ENCODE peak calls at places on chromosomes 1 and 21, in five cellular contexts. One of them, this sample, is unnamed.

GRCh38 chr1:31787261-31787660 is 23.1 kb upstream of the ADGRB2 start:
- DNase-seq in RWPE2: peak; percentile 26
- DNase-seq in suprapubic skin: peak; percentile 59
- DNase-seq in heart left ventricle: no peak
- DNase-seq in left lung: no peak
- DNase-seq in this sample: no peak

GRCh38 chr1:68623700-68624099 is 126.8 kb upstream of the DEPDC1 start:
- DNase-seq in suprapubic skin: no peak
- DNase-seq in heart left ventricle: no peak
- DNase-seq in left lung: no peak
- DNase-seq in RWPE2: no peak
- DNase-seq in this sample: no peak

GRCh38 chr1:14297356-14297755 is 301.1 kb upstream of the KAZN start:
- DNase-seq in suprapubic skin: no peak
- DNase-seq in left lung: no peak
- DNase-seq in heart left ventricle: no peak
- DNase-seq in RWPE2: no peak
- DNase-seq in this sample: no peak

GRCh38 chr21:33380483-33380998 is 22.7 kb upstream of the IFNGR2 start:
- DNase-seq in suprapubic skin: peak; percentile 96
- DNase-seq in left lung: peak; percentile 96
- DNase-seq in heart left ventricle: peak; percentile 92
- DNase-seq in RWPE2: peak; percentile 97
- DNase-seq in this sample: no peak

GRCh38 chr1:190436615-190437014 is 41.0 kb downstream of the BRINP3 start:
- DNase-seq in heart left ventricle: no peak
- DNase-seq in RWPE2: no peak
- DNase-seq in left lung: no peak
- DNase-seq in suprapubic skin: no peak
- DNase-seq in this sample: no peak

GRCh38 chr1:203089001-203089650 is 3.3 kb upstream of the MYOG start:
- DNase-seq in RWPE2: no peak
- DNase-seq in heart left ventricle: no peak
- DNase-seq in suprapubic skin: no peak
- DNase-seq in left lung: no peak
- DNase-seq in this sample: no peak

GRCh38 chr1:31585736-31586365 is 9.5 kb downstream of the TINAGL1 start:
- DNase-seq in left lung: no peak
- DNase-seq in RWPE2: no peak
- DNase-seq in heart left ventricle: no peak
- DNase-seq in suprapubic skin: no peak
- DNase-seq in this sample: no peak

GRCh38 chr1:207058878-207059867 is 6.1 kb downstream of the PFKFB2 start:
- DNase-seq in left lung: no peak
- DNase-seq in RWPE2: no peak
- DNase-seq in suprapubic skin: no peak
- DNase-seq in heart left ventricle: no peak
- DNase-seq in this sample: no peak

GRCh38 chr1:198939946-198940345 is 301.1 kb downstream of the PTPRC start:
- DNase-seq in heart left ventricle: no peak
- DNase-seq in left lung: no peak
- DNase-seq in RWPE2: no peak
- DNase-seq in suprapubic skin: no peak
- DNase-seq in this sample: no peak

GRCh38 chr1:174060090-174060489 is 37.9 kb upstream of the RC3H1 start:
- DNase-seq in suprapubic skin: no peak
- DNase-seq in RWPE2: no peak
- DNase-seq in left lung: no peak
- DNase-seq in heart left ventricle: no peak
- DNase-seq in this sample: no peak

GRCh38 chr1:198465201-198466144 is 75.0 kb downstream of the ATP6V1G3 start:
- DNase-seq in left lung: no peak
- DNase-seq in suprapubic skin: no peak
- DNase-seq in RWPE2: no peak
- DNase-seq in heart left ventricle: no peak
- DNase-seq in this sample: no peak

GRCh38 chr1:62716397-62716796 is 28.2 kb upstream of the DOCK7 start:
- DNase-seq in RWPE2: no peak
- DNase-seq in suprapubic skin: no peak
- DNase-seq in left lung: no peak
- DNase-seq in heart left ventricle: no peak
- DNase-seq in this sample: no peak

GRCh38 chr1:111202707-111203623 is 2.5 kb upstream of the DENND2D start:
- DNase-seq in heart left ventricle: no peak
- DNase-seq in left lung: no peak
- DNase-seq in RWPE2: no peak
- DNase-seq in suprapubic skin: no peak
- DNase-seq in this sample: no peak

GRCh38 chr21:41823166-41823565 is 56.0 kb downstream of the PRDM15 start:
- DNase-seq in heart left ventricle: peak; percentile 45
- DNase-seq in suprapubic skin: peak; percentile 42
- DNase-seq in RWPE2: peak; percentile 59
- DNase-seq in left lung: peak; percentile 76
- DNase-seq in this sample: no peak

GRCh38 chr1:91507330-91507729 is 6.7 kb downstream of the CDC7 start:
- DNase-seq in heart left ventricle: no peak
- DNase-seq in suprapubic skin: no peak
- DNase-seq in left lung: no peak
- DNase-seq in RWPE2: no peak
- DNase-seq in this sample: no peak

GRCh38 chr1:191320062-191320461 is 838.2 kb upstream of the RGS18 start:
- DNase-seq in RWPE2: no peak
- DNase-seq in heart left ventricle: no peak
- DNase-seq in left lung: no peak
- DNase-seq in suprapubic skin: no peak
- DNase-seq in this sample: no peak

GRCh38 chr1:109379422-109379821 is 18.3 kb downstream of the SORT1 start:
- DNase-seq in suprapubic skin: no peak
- DNase-seq in heart left ventricle: no peak
- DNase-seq in left lung: no peak
- DNase-seq in RWPE2: no peak
- DNase-seq in this sample: no peak

GRCh38 chr1:167711797-167712196 is 10.0 kb upstream of the MPZL1 start:
- DNase-seq in suprapubic skin: no peak
- DNase-seq in RWPE2: no peak
- DNase-seq in heart left ventricle: no peak
- DNase-seq in left lung: no peak
- DNase-seq in this sample: no peak

GRCh38 chr1:28840928-28841544 is 29.1 kb downstream of the OPRD1 start:
- DNase-seq in RWPE2: no peak
- DNase-seq in left lung: no peak
- DNase-seq in suprapubic skin: no peak
- DNase-seq in heart left ventricle: no peak
- DNase-seq in this sample: no peak

GRCh38 chr1:103546496-103546895 is 21.0 kb downstream of the RNPC3 start:
- DNase-seq in left lung: no peak
- DNase-seq in heart left ventricle: no peak
- DNase-seq in suprapubic skin: no peak
- DNase-seq in RWPE2: no peak
- DNase-seq in this sample: no peak

GRCh38 chr1:116178837-116179236 is 67.6 kb downstream of the MAB21L3 start:
- DNase-seq in suprapubic skin: no peak
- DNase-seq in RWPE2: no peak
- DNase-seq in heart left ventricle: no peak
- DNase-seq in left lung: no peak
- DNase-seq in this sample: no peak

GRCh38 chr1:189616893-189617292 is 860.8 kb downstream of the BRINP3 start:
- DNase-seq in left lung: no peak
- DNase-seq in heart left ventricle: no peak
- DNase-seq in RWPE2: peak; percentile 42
- DNase-seq in suprapubic skin: no peak
- DNase-seq in this sample: no peak

GRCh38 chr1:910311-910880 is 13.3 kb upstream of the SAMD11 start:
- DNase-seq in suprapubic skin: peak; percentile 64
- DNase-seq in left lung: peak; percentile 69
- DNase-seq in RWPE2: peak; percentile 67
- DNase-seq in heart left ventricle: peak; percentile 60
- DNase-seq in this sample: no peak

GRCh38 chr1:89589515-89589914 is 43.4 kb upstream of the LRRC8C start:
- DNase-seq in suprapubic skin: no peak
- DNase-seq in heart left ventricle: no peak
- DNase-seq in RWPE2: no peak
- DNase-seq in left lung: no peak
- DNase-seq in this sample: no peak

GRCh38 chr1:47023268-47024137 is at the start of gene CYP4X1:
- DNase-seq in heart left ventricle: peak; percentile 74
- DNase-seq in RWPE2: no peak
- DNase-seq in left lung: peak; percentile 70
- DNase-seq in suprapubic skin: no peak
- DNase-seq in this sample: peak; percentile 62

GRCh38 chr1:226711976-226712778 is 26.9 kb downstream of the ITPKB start:
- DNase-seq in heart left ventricle: no peak
- DNase-seq in RWPE2: no peak
- DNase-seq in suprapubic skin: no peak
- DNase-seq in left lung: no peak
- DNase-seq in this sample: no peak

GRCh38 chr1:109671067-109671466 is 3.2 kb downstream of the GSTM2 start:
- DNase-seq in heart left ventricle: no peak
- DNase-seq in left lung: no peak
- DNase-seq in suprapubic skin: no peak
- DNase-seq in RWPE2: no peak
- DNase-seq in this sample: no peak

GRCh38 chr1:220691039-220691684 is 999 bp downstream of the C1orf115 start:
- DNase-seq in left lung: no peak
- DNase-seq in heart left ventricle: no peak
- DNase-seq in suprapubic skin: no peak
- DNase-seq in RWPE2: no peak
- DNase-seq in this sample: no peak

GRCh38 chr1:220692436-220693228 is 2.5 kb downstream of the C1orf115 start:
- DNase-seq in left lung: no peak
- DNase-seq in RWPE2: no peak
- DNase-seq in heart left ventricle: no peak
- DNase-seq in suprapubic skin: no peak
- DNase-seq in this sample: no peak

GRCh38 chr1:220687809-220688208 is 2.4 kb upstream of the C1orf115 start:
- DNase-seq in heart left ventricle: no peak
- DNase-seq in left lung: no peak
- DNase-seq in suprapubic skin: no peak
- DNase-seq in RWPE2: no peak
- DNase-seq in this sample: no peak

GRCh38 chr1:220689696-220690095 is 467 bp upstream of the C1orf115 start:
- DNase-seq in suprapubic skin: no peak
- DNase-seq in heart left ventricle: no peak
- DNase-seq in RWPE2: no peak
- DNase-seq in left lung: no peak
- DNase-seq in this sample: no peak

GRCh38 chr1:220690140-220691038 is at the start of gene C1orf115:
- DNase-seq in RWPE2: no peak
- DNase-seq in left lung: peak; percentile 93
- DNase-seq in heart left ventricle: peak; percentile 89
- DNase-seq in suprapubic skin: peak; percentile 72
- DNase-seq in this sample: peak; percentile 90
- TF ChIP-seq CTCF in RWPE2: peak; percentile 82
- TF ChIP-seq CTCF in left lung: peak; percentile 97
- TF ChIP-seq CTCF in heart left ventricle: peak; percentile 99
- TF ChIP-seq CTCF in suprapubic skin: peak; percentile 97
- TF ChIP-seq CTCF in this sample: peak; percentile 99

DNA sequence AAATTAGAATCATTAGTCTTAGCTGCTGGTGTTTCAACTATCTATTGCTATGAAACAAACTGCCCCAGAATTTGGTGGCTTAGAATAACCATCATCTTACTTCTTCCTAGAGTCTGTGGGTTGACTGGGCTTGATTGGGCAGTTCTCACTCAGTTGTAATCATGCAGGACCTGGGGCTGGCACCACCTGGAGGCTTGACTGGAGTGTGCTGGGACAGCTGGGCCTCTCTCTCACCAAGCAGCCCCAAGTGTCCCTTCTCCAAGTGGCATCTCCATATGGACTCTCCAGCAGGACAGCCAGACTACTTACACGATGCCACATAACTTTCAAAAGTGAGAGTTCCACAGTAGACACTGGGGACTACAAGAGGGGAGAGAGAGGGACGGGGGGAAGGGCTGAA is 140.3 kb upstream of the ATP1B1 start:
- DNase-seq in heart left ventricle: no peak
- DNase-seq in RWPE2: no peak
- DNase-seq in suprapubic skin: no peak
- DNase-seq in left lung: no peak
- DNase-seq in this sample: no peak
- TF ChIP-seq CTCF in heart left ventricle: no peak
- TF ChIP-seq CTCF in RWPE2: no peak
- TF ChIP-seq CTCF in suprapubic skin: no peak
- TF ChIP-seq CTCF in left lung: no peak
- TF ChIP-seq CTCF in this sample: no peak

DNA sequence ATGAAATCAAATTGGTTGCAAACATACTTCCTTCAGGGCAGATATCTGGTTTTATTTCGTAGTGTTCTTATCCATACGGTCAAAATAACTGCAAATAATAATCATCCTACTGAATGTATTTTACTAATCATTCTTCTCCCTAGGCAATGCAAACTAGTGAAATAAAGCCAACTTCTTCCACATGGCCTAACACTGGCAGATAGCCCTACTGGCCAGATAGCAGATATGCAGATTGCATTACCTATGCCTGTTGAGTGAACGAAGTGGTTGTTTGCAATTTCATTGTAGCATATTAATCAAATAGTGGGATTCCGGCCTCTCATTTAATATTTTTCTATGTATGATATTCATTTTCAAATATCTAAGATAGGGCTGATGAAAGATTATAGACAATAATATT is 116.2 kb downstream of the CENPF start:
- DNase-seq in heart left ventricle: no peak
- DNase-seq in suprapubic skin: no peak
- DNase-seq in left lung: no peak
- DNase-seq in RWPE2: no peak
- DNase-seq in this sample: no peak
- TF ChIP-seq CTCF in heart left ventricle: no peak
- TF ChIP-seq CTCF in suprapubic skin: no peak
- TF ChIP-seq CTCF in left lung: no peak
- TF ChIP-seq CTCF in RWPE2: no peak
- TF ChIP-seq CTCF in this sample: no peak

DNA sequence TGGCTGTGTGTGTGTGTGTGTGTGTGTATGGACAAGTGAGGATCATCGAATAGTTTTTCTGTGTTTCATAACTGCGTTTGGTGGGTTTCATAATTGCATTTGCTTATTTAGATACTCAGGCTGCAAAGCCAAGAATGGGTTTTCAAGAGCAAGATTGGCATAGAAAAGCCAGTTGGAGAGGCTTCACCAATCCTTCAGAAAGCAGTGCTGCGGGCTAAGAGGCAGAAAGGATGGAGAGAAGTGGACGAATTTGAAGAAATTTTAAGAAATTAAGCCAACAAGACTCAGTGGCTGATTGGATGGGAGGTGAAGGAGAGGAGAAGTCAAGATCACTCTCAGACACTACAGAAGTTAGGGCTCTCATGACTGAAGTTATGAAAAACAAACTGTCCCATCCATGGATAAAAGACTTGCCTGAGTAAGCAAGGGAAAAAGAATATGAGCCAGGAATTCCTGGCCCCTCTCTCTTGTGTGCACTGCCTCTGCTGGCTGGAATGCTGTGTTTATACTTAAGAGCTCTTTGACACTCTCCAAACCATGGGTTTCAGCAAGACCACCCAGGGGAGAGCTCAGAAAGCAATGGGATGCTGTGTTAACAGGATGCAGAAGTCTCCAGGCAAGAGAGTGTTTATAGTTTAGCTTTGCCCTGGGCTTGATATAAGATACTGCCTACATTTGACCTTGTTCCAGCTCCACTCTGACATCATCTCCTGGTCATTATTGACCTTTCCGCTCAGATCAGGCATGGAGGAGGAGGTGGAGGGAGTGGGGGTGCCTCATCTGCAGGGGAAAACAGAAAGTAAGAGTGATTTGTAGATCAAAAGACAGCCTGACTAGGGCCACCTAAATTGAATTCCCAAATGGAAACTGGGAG is 232.0 kb upstream of the PLXNA2 start:
- DNase-seq in suprapubic skin: no peak
- DNase-seq in RWPE2: no peak
- DNase-seq in left lung: no peak
- DNase-seq in heart left ventricle: no peak
- DNase-seq in this sample: no peak
- TF ChIP-seq CTCF in suprapubic skin: no peak
- TF ChIP-seq CTCF in RWPE2: no peak
- TF ChIP-seq CTCF in left lung: no peak
- TF ChIP-seq CTCF in heart left ventricle: no peak
- TF ChIP-seq CTCF in this sample: no peak

This sample was measured in mesothelial cell of epicardium.